ENCODE peak calls at places on chromosomes 16 and 17, in nine cellular contexts. One of them, this sample, is unnamed.

GRCh38 chr17:81239714-81240555 is 817 bp downstream of the NDUFAF8 start:
- DNase-seq in activated T-helper 2 cell treated with anti-CD3 and anti-CD28 coated beads, Interferon-gamma antibody, Interleukin-2, Interleukin-4, amounts not matched to agents 10 μg/mL and 5 μg/mL and 100 μg/mL, durations not matched to agents 14 hours and 24 hours and 36 hours: peak
- DNase-seq in NCI-H2171 treated with DMSO at 0.1 percent for 48 hours: no peak
- DNase-seq in progenitor cell of endocrine pancreas: no peak
- DNase-seq in dermis microvascular lymphatic vessel endothelial cell: peak
- DNase-seq in NCI-H1436: no peak
- DNase-seq in left cardiac atrium: no peak
- DNase-seq in HTR-8/SVneo: no peak
- DNase-seq in neural crest cell: no peak
- DNase-seq in this sample: peak

GRCh38 chr16:12062343-12063003 is 85.9 kb downstream of the SNX29 start:
- DNase-seq in activated T-helper 2 cell treated with anti-CD3 and anti-CD28 coated beads, Interferon-gamma antibody, Interleukin-2, Interleukin-4, amounts not matched to agents 10 μg/mL and 5 μg/mL and 100 μg/mL, durations not matched to agents 14 hours and 24 hours and 36 hours: no peak
- DNase-seq in NCI-H2171 treated with DMSO at 0.1 percent for 48 hours: no peak
- DNase-seq in progenitor cell of endocrine pancreas: no peak
- DNase-seq in dermis microvascular lymphatic vessel endothelial cell: peak
- DNase-seq in NCI-H1436: no peak
- DNase-seq in left cardiac atrium: peak
- DNase-seq in HTR-8/SVneo: peak
- DNase-seq in neural crest cell: no peak
- DNase-seq in this sample: peak

GRCh38 chr16:66365588-66365987 is 903 bp upstream of the CDH5 start:
- DNase-seq in activated T-helper 2 cell treated with anti-CD3 and anti-CD28 coated beads, Interferon-gamma antibody, Interleukin-2, Interleukin-4, amounts not matched to agents 10 μg/mL and 5 μg/mL and 100 μg/mL, durations not matched to agents 14 hours and 24 hours and 36 hours: no peak
- DNase-seq in NCI-H2171 treated with DMSO at 0.1 percent for 48 hours: no peak
- DNase-seq in progenitor cell of endocrine pancreas: no peak
- DNase-seq in dermis microvascular lymphatic vessel endothelial cell: peak
- DNase-seq in NCI-H1436: no peak
- DNase-seq in left cardiac atrium: peak
- DNase-seq in HTR-8/SVneo: no peak
- DNase-seq in neural crest cell: no peak
- DNase-seq in this sample: no peak

GRCh38 chr17:77124192-77124908 is 16.4 kb upstream of the SEC14L1 start:
- DNase-seq in activated T-helper 2 cell treated with anti-CD3 and anti-CD28 coated beads, Interferon-gamma antibody, Interleukin-2, Interleukin-4, amounts not matched to agents 10 μg/mL and 5 μg/mL and 100 μg/mL, durations not matched to agents 14 hours and 24 hours and 36 hours: no peak
- DNase-seq in NCI-H2171 treated with DMSO at 0.1 percent for 48 hours: no peak
- DNase-seq in progenitor cell of endocrine pancreas: no peak
- DNase-seq in dermis microvascular lymphatic vessel endothelial cell: peak
- DNase-seq in NCI-H1436: no peak
- DNase-seq in left cardiac atrium: peak
- DNase-seq in HTR-8/SVneo: no peak
- DNase-seq in neural crest cell: no peak
- DNase-seq in this sample: no peak

GRCh38 chr17:65472602-65473001 is 88.8 kb downstream of the AXIN2 start:
- DNase-seq in activated T-helper 2 cell treated with anti-CD3 and anti-CD28 coated beads, Interferon-gamma antibody, Interleukin-2, Interleukin-4, amounts not matched to agents 10 μg/mL and 5 μg/mL and 100 μg/mL, durations not matched to agents 14 hours and 24 hours and 36 hours: no peak
- DNase-seq in NCI-H2171 treated with DMSO at 0.1 percent for 48 hours: no peak
- DNase-seq in progenitor cell of endocrine pancreas: no peak
- DNase-seq in dermis microvascular lymphatic vessel endothelial cell: no peak
- DNase-seq in NCI-H1436: no peak
- DNase-seq in left cardiac atrium: peak
- DNase-seq in HTR-8/SVneo: no peak
- DNase-seq in neural crest cell: no peak
- DNase-seq in this sample: no peak

GRCh38 chr17:82235775-82236141 is 6.9 kb downstream of the SLC16A3 start:
- DNase-seq in activated T-helper 2 cell treated with anti-CD3 and anti-CD28 coated beads, Interferon-gamma antibody, Interleukin-2, Interleukin-4, amounts not matched to agents 10 μg/mL and 5 μg/mL and 100 μg/mL, durations not matched to agents 14 hours and 24 hours and 36 hours: no peak
- DNase-seq in NCI-H2171 treated with DMSO at 0.1 percent for 48 hours: no peak
- DNase-seq in progenitor cell of endocrine pancreas: no peak
- DNase-seq in dermis microvascular lymphatic vessel endothelial cell: no peak
- DNase-seq in NCI-H1436: no peak
- DNase-seq in left cardiac atrium: no peak
- DNase-seq in HTR-8/SVneo: no peak
- DNase-seq in neural crest cell: no peak
- DNase-seq in this sample: no peak

GRCh38 chr16:74923766-74924460 is 61.0 kb downstream of the WDR59 start:
- DNase-seq in activated T-helper 2 cell treated with anti-CD3 and anti-CD28 coated beads, Interferon-gamma antibody, Interleukin-2, Interleukin-4, amounts not matched to agents 10 μg/mL and 5 μg/mL and 100 μg/mL, durations not matched to agents 14 hours and 24 hours and 36 hours: no peak
- DNase-seq in NCI-H2171 treated with DMSO at 0.1 percent for 48 hours: no peak
- DNase-seq in progenitor cell of endocrine pancreas: no peak
- DNase-seq in dermis microvascular lymphatic vessel endothelial cell: no peak
- DNase-seq in NCI-H1436: no peak
- DNase-seq in left cardiac atrium: peak
- DNase-seq in HTR-8/SVneo: no peak
- DNase-seq in neural crest cell: no peak
- DNase-seq in this sample: no peak

GRCh38 chr16:3065069-3065741 is at the start of gene IL32:
- DNase-seq in activated T-helper 2 cell treated with anti-CD3 and anti-CD28 coated beads, Interferon-gamma antibody, Interleukin-2, Interleukin-4, amounts not matched to agents 10 μg/mL and 5 μg/mL and 100 μg/mL, durations not matched to agents 14 hours and 24 hours and 36 hours: peak
- DNase-seq in NCI-H2171 treated with DMSO at 0.1 percent for 48 hours: no peak
- DNase-seq in progenitor cell of endocrine pancreas: no peak
- DNase-seq in dermis microvascular lymphatic vessel endothelial cell: peak
- DNase-seq in NCI-H1436: no peak
- DNase-seq in left cardiac atrium: peak
- DNase-seq in HTR-8/SVneo: peak
- DNase-seq in neural crest cell: no peak
- DNase-seq in this sample: no peak

GRCh38 chr16:53085539-53086450 is 31.0 kb downstream of the CHD9 start:
- DNase-seq in activated T-helper 2 cell treated with anti-CD3 and anti-CD28 coated beads, Interferon-gamma antibody, Interleukin-2, Interleukin-4, amounts not matched to agents 10 μg/mL and 5 μg/mL and 100 μg/mL, durations not matched to agents 14 hours and 24 hours and 36 hours: no peak
- DNase-seq in NCI-H2171 treated with DMSO at 0.1 percent for 48 hours: peak
- DNase-seq in progenitor cell of endocrine pancreas: no peak
- DNase-seq in dermis microvascular lymphatic vessel endothelial cell: peak
- DNase-seq in NCI-H1436: no peak
- DNase-seq in left cardiac atrium: peak
- DNase-seq in HTR-8/SVneo: no peak
- DNase-seq in neural crest cell: no peak
- DNase-seq in this sample: peak

GRCh38 chr16:74862743-74863244 is 88.2 kb upstream of the FA2H start:
- DNase-seq in activated T-helper 2 cell treated with anti-CD3 and anti-CD28 coated beads, Interferon-gamma antibody, Interleukin-2, Interleukin-4, amounts not matched to agents 10 μg/mL and 5 μg/mL and 100 μg/mL, durations not matched to agents 14 hours and 24 hours and 36 hours: no peak
- DNase-seq in NCI-H2171 treated with DMSO at 0.1 percent for 48 hours: peak
- DNase-seq in progenitor cell of endocrine pancreas: no peak
- DNase-seq in dermis microvascular lymphatic vessel endothelial cell: peak
- DNase-seq in NCI-H1436: peak
- DNase-seq in left cardiac atrium: no peak
- DNase-seq in HTR-8/SVneo: peak
- DNase-seq in neural crest cell: no peak
- DNase-seq in this sample: peak

GRCh38 chr17:78618264-78619066 is 41.3 kb upstream of the DNAH17 start:
- DNase-seq in activated T-helper 2 cell treated with anti-CD3 and anti-CD28 coated beads, Interferon-gamma antibody, Interleukin-2, Interleukin-4, amounts not matched to agents 10 μg/mL and 5 μg/mL and 100 μg/mL, durations not matched to agents 14 hours and 24 hours and 36 hours: no peak
- DNase-seq in NCI-H2171 treated with DMSO at 0.1 percent for 48 hours: no peak
- DNase-seq in progenitor cell of endocrine pancreas: no peak
- DNase-seq in dermis microvascular lymphatic vessel endothelial cell: no peak
- DNase-seq in NCI-H1436: no peak
- DNase-seq in left cardiac atrium: no peak
- DNase-seq in HTR-8/SVneo: no peak
- DNase-seq in neural crest cell: no peak
- DNase-seq in this sample: no peak

GRCh38 chr17:56935461-56935860 is 21.6 kb upstream of the TRIM25 start:
- DNase-seq in activated T-helper 2 cell treated with anti-CD3 and anti-CD28 coated beads, Interferon-gamma antibody, Interleukin-2, Interleukin-4, amounts not matched to agents 10 μg/mL and 5 μg/mL and 100 μg/mL, durations not matched to agents 14 hours and 24 hours and 36 hours: no peak
- DNase-seq in NCI-H2171 treated with DMSO at 0.1 percent for 48 hours: no peak
- DNase-seq in progenitor cell of endocrine pancreas: no peak
- DNase-seq in dermis microvascular lymphatic vessel endothelial cell: no peak
- DNase-seq in NCI-H1436: no peak
- DNase-seq in left cardiac atrium: no peak
- DNase-seq in HTR-8/SVneo: no peak
- DNase-seq in neural crest cell: no peak
- DNase-seq in this sample: no peak

GRCh38 chr17:3660311-3660891 is 8.0 kb downstream of the TAX1BP3 start:
- DNase-seq in activated T-helper 2 cell treated with anti-CD3 and anti-CD28 coated beads, Interferon-gamma antibody, Interleukin-2, Interleukin-4, amounts not matched to agents 10 μg/mL and 5 μg/mL and 100 μg/mL, durations not matched to agents 14 hours and 24 hours and 36 hours: no peak
- DNase-seq in NCI-H2171 treated with DMSO at 0.1 percent for 48 hours: no peak
- DNase-seq in progenitor cell of endocrine pancreas: no peak
- DNase-seq in dermis microvascular lymphatic vessel endothelial cell: no peak
- DNase-seq in NCI-H1436: no peak
- DNase-seq in left cardiac atrium: no peak
- DNase-seq in HTR-8/SVneo: no peak
- DNase-seq in neural crest cell: no peak
- DNase-seq in this sample: no peak

GRCh38 chr17:31175237-31175636 is 80.5 kb downstream of the NF1 start:
- DNase-seq in activated T-helper 2 cell treated with anti-CD3 and anti-CD28 coated beads, Interferon-gamma antibody, Interleukin-2, Interleukin-4, amounts not matched to agents 10 μg/mL and 5 μg/mL and 100 μg/mL, durations not matched to agents 14 hours and 24 hours and 36 hours: no peak
- DNase-seq in NCI-H2171 treated with DMSO at 0.1 percent for 48 hours: peak
- DNase-seq in progenitor cell of endocrine pancreas: no peak
- DNase-seq in dermis microvascular lymphatic vessel endothelial cell: no peak
- DNase-seq in NCI-H1436: no peak
- DNase-seq in left cardiac atrium: no peak
- DNase-seq in HTR-8/SVneo: no peak
- DNase-seq in neural crest cell: no peak
- DNase-seq in this sample: no peak

GRCh38 chr17:79836952-79837887 is 2.0 kb downstream of the CBX4 start:
- DNase-seq in activated T-helper 2 cell treated with anti-CD3 and anti-CD28 coated beads, Interferon-gamma antibody, Interleukin-2, Interleukin-4, amounts not matched to agents 10 μg/mL and 5 μg/mL and 100 μg/mL, durations not matched to agents 14 hours and 24 hours and 36 hours: peak
- DNase-seq in NCI-H2171 treated with DMSO at 0.1 percent for 48 hours: peak
- DNase-seq in progenitor cell of endocrine pancreas: peak
- DNase-seq in dermis microvascular lymphatic vessel endothelial cell: peak
- DNase-seq in NCI-H1436: peak
- DNase-seq in left cardiac atrium: peak
- DNase-seq in HTR-8/SVneo: no peak
- DNase-seq in neural crest cell: peak
- DNase-seq in this sample: no peak

GRCh38 chr17:76268015-76268749 is 3.0 kb downstream of the UBALD2 start:
- DNase-seq in activated T-helper 2 cell treated with anti-CD3 and anti-CD28 coated beads, Interferon-gamma antibody, Interleukin-2, Interleukin-4, amounts not matched to agents 10 μg/mL and 5 μg/mL and 100 μg/mL, durations not matched to agents 14 hours and 24 hours and 36 hours: peak
- DNase-seq in NCI-H2171 treated with DMSO at 0.1 percent for 48 hours: no peak
- DNase-seq in progenitor cell of endocrine pancreas: no peak
- DNase-seq in dermis microvascular lymphatic vessel endothelial cell: peak
- DNase-seq in NCI-H1436: no peak
- DNase-seq in left cardiac atrium: peak
- DNase-seq in HTR-8/SVneo: no peak
- DNase-seq in neural crest cell: no peak
- DNase-seq in this sample: no peak

GRCh38 chr16:84606081-84606875 is 11.6 kb downstream of the COTL1 start:
- DNase-seq in activated T-helper 2 cell treated with anti-CD3 and anti-CD28 coated beads, Interferon-gamma antibody, Interleukin-2, Interleukin-4, amounts not matched to agents 10 μg/mL and 5 μg/mL and 100 μg/mL, durations not matched to agents 14 hours and 24 hours and 36 hours: peak
- DNase-seq in NCI-H2171 treated with DMSO at 0.1 percent for 48 hours: no peak
- DNase-seq in progenitor cell of endocrine pancreas: no peak
- DNase-seq in dermis microvascular lymphatic vessel endothelial cell: no peak
- DNase-seq in NCI-H1436: no peak
- DNase-seq in left cardiac atrium: no peak
- DNase-seq in HTR-8/SVneo: no peak
- DNase-seq in neural crest cell: no peak
- DNase-seq in this sample: no peak